ENCODE peak calls at places on chromosome 4, in five cellular contexts. W, S, V, L and A are unnamed samples. For H3K9me3, the result is how much of the 10 kb centered on the place peaks cover.

GRCh38 chr4:108081251-108081650 is 87.5 kb downstream of the LEF1 start:
- DNase-seq in W (no peak), L (no peak), V (no peak), S (no peak), A (no peak)

GRCh38 chr4:185112104-185112503 is 31.0 kb upstream of the SLC25A4 start:
- DNase-seq in S (peak), L (peak), V (no peak), W (no peak), A (no peak)

GRCh38 chr4:123305746-123306145 is 90.8 kb upstream of the SPRY1 start:
- DNase-seq in L (no peak), V (no peak), W (no peak), S (no peak), A (no peak)

GRCh38 chr4:82123934-82124333 is 249.9 kb downstream of the HNRNPD start:
- DNase-seq in L (no peak), V (no peak), S (no peak), W (no peak), A (no peak)

GRCh38 chr4:30865676-30866075 is 145.5 kb downstream of the PCDH7 start:
- DNase-seq in L (no peak), V (no peak), S (peak), W (no peak), A (no peak)

GRCh38 chr4:84697615-84698201 is 114.8 kb downstream of the CDS1 start:
- DNase-seq in S (peak), L (no peak), W (no peak), V (no peak), A (no peak)

GRCh38 chr4:172962564-172963353 is 205.9 kb upstream of the GALNT7 start:
- DNase-seq in L (peak), W (no peak), S (peak), V (peak), A (no peak)

GRCh38 chr4:39062499-39062898 is 467 bp downstream of the KLHL5 start:
- DNase-seq in L (no peak), S (peak), V (no peak), W (no peak), A (no peak)

GRCh38 chr4:141467225-141467624 is 169.2 kb upstream of the IL15 start:
- DNase-seq in V (no peak), S (no peak), L (no peak), W (no peak), A (no peak)

GRCh38 chr4:145281946-145282345 is 101.6 kb upstream of the OTUD4 start:
- DNase-seq in V (no peak), S (no peak), L (no peak), W (no peak), A (no peak)

GRCh38 chr4:116015062-116015461 is 901.6 kb upstream of the NDST4 start:
- DNase-seq in W (no peak), S (no peak), L (no peak), V (no peak), A (no peak)

GRCh38 chr4:40731792-40732245 is 17.9 kb upstream of the NSUN7 start:
- DNase-seq in S (no peak), W (no peak), L (peak), V (peak), A (peak)

GRCh38 chr4:88027611-88028608 is 20.5 kb downstream of the PKD2 start:
- DNase-seq in W (no peak), L (no peak), S (peak), V (no peak), A (no peak)

GRCh38 chr4:185304541-185304940 is 91.2 kb downstream of the LRP2BP start:
- DNase-seq in W (no peak), S (no peak), L (no peak), V (no peak), A (no peak)

GRCh38 chr4:27790911-27791310 is 930.3 kb downstream of the STIM2 start:
- DNase-seq in W (no peak), L (no peak), V (no peak), S (peak), A (no peak)

GRCh38 chr4:61200991-61201526 is 933 bp downstream of the ADGRL3 start:
- DNase-seq in W (peak), S (peak), V (peak), L (no peak), A (no peak)

GRCh38 chr4:3073158-3074077 is 920 bp downstream of the HTT-AS start:
- DNase-seq in L (no peak), V (no peak), S (peak), W (peak), A (no peak)

GRCh38 chr4:11587797-11588196 is 159.1 kb upstream of the HS3ST1 start:
- DNase-seq in L (no peak), W (no peak), S (no peak), V (no peak), A (no peak)

GRCh38 chr4:24644983-24645764 is 60.8 kb upstream of the DHX15 start:
- DNase-seq in L (no peak), S (no peak), W (no peak), V (no peak), A (no peak)

GRCh38 chr4:114180481-114180880 is 201.0 kb upstream of the ARSJ start:
- DNase-seq in S (peak), V (peak), W (peak), L (no peak), A (no peak)

GRCh38 chr4:70624226-70624793 is 4.2 kb upstream of the ENAM start:
- DNase-seq in V (no peak), W (no peak), S (no peak), L (no peak), A (no peak)

GRCh38 chr4:126938023-126938422 is 694.7 kb upstream of the INTU start:
- DNase-seq in L (no peak), W (no peak), S (no peak), V (no peak), A (no peak)

GRCh38 chr4:124079174-124079780 is 633.3 kb downstream of the ANKRD50 start:
- DNase-seq in L (no peak), W (no peak), V (no peak), S (no peak), A (no peak)

GRCh38 chr4:7172946-7173345 is 19.4 kb upstream of the SORCS2 start:
- DNase-seq in S (no peak), V (no peak), L (no peak), W (peak), A (peak)

GRCh38 chr4:15736514-15737050 is 33.7 kb downstream of the BST1 start:
- DNase-seq in S (no peak), W (no peak), L (no peak), V (no peak), A (no peak)

GRCh38 chr4:113383111-113383785 is 333.8 kb downstream of the ANK2 start:
- DNase-seq in V (no peak), W (no peak), L (no peak), S (peak), A (no peak)

GRCh38 chr4:86357608-86358007 is 2.2 kb downstream of the MAPK10 start:
- DNase-seq in S (no peak), W (no peak), L (no peak), V (no peak), A (no peak)

GRCh38 chr4:47704693-47705325 is 133.1 kb downstream of the CORIN start:
- DNase-seq in V (peak), S (peak), L (peak), W (peak), A (no peak)

GRCh38 chr4:186192068-186192751 is 843 bp downstream of the CYP4V2 start:
- DNase-seq in V (peak), W (peak), S (peak), L (peak), A (no peak)

GRCh38 chr4:68342139-68342538 is 7.8 kb downstream of the YTHDC1 start:
- DNase-seq in V (no peak), S (peak), W (no peak), L (no peak), A (no peak)

GRCh38 chr4:141132689-141133145 is 552 bp downstream of the RNF150 start:
- DNase-seq in S (peak), W (peak), V (peak), L (no peak), A (peak)

GRCh38 chr4:38664704-38665401 is 854 bp downstream of the KLF3 start:
- DNase-seq in V (peak), S (peak), W (peak), L (peak), A (peak)

GRCh38 chr4:135605096-135605495 is 1403.5 kb upstream of the PABPC4L start:
- DNase-seq in W (no peak), S (no peak), V (no peak), L (no peak), A (no peak)

GRCh38 chr4:178329226-178329872 is 887.1 kb upstream of the AGA start:
- DNase-seq in W (no peak), S (no peak), V (no peak), L (no peak), A (no peak)

DNA sequence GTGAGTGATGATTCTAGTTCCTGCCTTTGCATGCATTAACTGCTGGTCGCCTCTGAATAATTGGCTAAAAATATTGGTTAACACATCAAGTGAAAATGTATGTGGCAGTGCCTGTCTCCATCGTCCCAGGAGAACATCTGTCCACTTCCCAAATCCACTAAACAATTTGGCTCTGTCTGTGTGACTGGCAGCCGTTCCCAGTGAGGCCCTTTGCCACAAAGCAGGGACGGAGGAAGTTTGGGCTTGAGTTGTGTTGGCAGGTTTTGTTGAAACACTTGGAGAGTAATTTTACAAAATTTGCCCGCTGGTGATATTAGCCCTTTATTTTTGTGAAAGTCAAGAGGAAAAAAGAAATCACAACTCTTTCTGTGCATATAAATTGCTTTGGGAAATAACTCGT is 730.6 kb upstream of the SLIT2 start:
- DNase-seq in V (no peak), W (no peak), L (no peak), S (no peak), A (no peak)
- H3K9me3 ChIP-seq in V (under half), W (under half), L (under half), S (under half), A (under half)

GRCh38 chr4:91826186-91826585 is 477.6 kb upstream of the GRID2 start:
- DNase-seq in W (no peak), S (peak), V (no peak), L (no peak), A (no peak)

GRCh38 chr4:91830681-91831395 is 472.9 kb upstream of the GRID2 start:
- DNase-seq in W (no peak), S (no peak), L (no peak), V (no peak), A (no peak)

GRCh38 chr4:91824773-91825172 is 479.0 kb upstream of the GRID2 start:
- DNase-seq in L (no peak), W (no peak), V (no peak), S (no peak), A (no peak)

GRCh38 chr4:91827914-91828313 is 475.9 kb upstream of the GRID2 start:
- DNase-seq in W (no peak), L (no peak), V (no peak), S (no peak), A (no peak)

GRCh38 chr4:91829531-91829930 is 474.2 kb upstream of the GRID2 start:
- DNase-seq in L (no peak), W (no peak), S (peak), V (no peak), A (no peak)
- H3K9me3 ChIP-seq in L (under half), W (under half), S (half or more), V (under half), A (under half)

GRCh38 chr4:167973513-167973912 is 118.8 kb upstream of the ANXA10 start:
- DNase-seq in W (no peak), S (no peak), L (no peak), V (no peak), A (no peak)
- H3K9me3 ChIP-seq in W (under half), S (under half), L (under half), V (under half), A (under half)

GRCh38 chr4:56613101-56613862 is 67.8 kb downstream of the HOPX start:
- DNase-seq in V (no peak), W (no peak), S (peak), L (no peak), A (no peak)
- H3K9me3 ChIP-seq in V (under half), W (under half), S (under half), L (under half), A (under half)

GRCh38 chr4:53322696-53323095 is 43.2 kb downstream of the SCFD2 start:
- DNase-seq in W (no peak), L (no peak), S (no peak), V (peak), A (no peak)

GRCh38 chr4:53326535-53326934 is 39.3 kb downstream of the SCFD2 start:
- DNase-seq in S (no peak), V (no peak), L (no peak), W (no peak), A (no peak)

GRCh38 chr4:53321151-53321987 is 44.5 kb downstream of the SCFD2 start:
- DNase-seq in W (no peak), S (peak), L (no peak), V (no peak), A (no peak)

GRCh38 chr4:53321988-53322289 is 43.9 kb downstream of the SCFD2 start:
- DNase-seq in W (no peak), V (no peak), S (no peak), L (no peak), A (no peak)
- H3K9me3 ChIP-seq in W (under half), V (under half), S (under half), L (under half), A (under half)